ENCODE peak calls at places on chromosomes 7 and 10, in five cellular contexts. One of them, this sample, is unnamed.

GRCh38 chr10:30374353-30374752 is 25.3 kb upstream of the MTPAP start:
- DNase-seq in nephron progenitor cell: no peak
- DNase-seq in heart left ventricle: no peak
- DNase-seq in HCT116: no peak
- DNase-seq in fibroblast of pulmonary artery: no peak
- DNase-seq in this sample: no peak

GRCh38 chr7:22001345-22002004 is 55.8 kb upstream of the CDCA7L start:
- DNase-seq in nephron progenitor cell: peak; percentile 26
- DNase-seq in heart left ventricle: no peak
- DNase-seq in HCT116: peak; percentile 36
- DNase-seq in fibroblast of pulmonary artery: peak; percentile 84
- DNase-seq in this sample: peak; percentile 83

GRCh38 chr7:15937571-15937970 is 251.1 kb upstream of the MEOX2 start:
- DNase-seq in nephron progenitor cell: no peak
- DNase-seq in heart left ventricle: no peak
- DNase-seq in HCT116: no peak
- DNase-seq in fibroblast of pulmonary artery: no peak
- DNase-seq in this sample: no peak

GRCh38 chr10:9209105-9209798 is 1154.8 kb downstream of the GATA3 start:
- DNase-seq in nephron progenitor cell: peak; percentile 82
- DNase-seq in heart left ventricle: peak; percentile 35
- DNase-seq in HCT116: peak; percentile 33
- DNase-seq in fibroblast of pulmonary artery: peak; percentile 77
- DNase-seq in this sample: peak; percentile 36

GRCh38 chr7:3289996-3290395 is 11.1 kb upstream of the SDK1 start:
- DNase-seq in nephron progenitor cell: no peak
- DNase-seq in heart left ventricle: no peak
- DNase-seq in HCT116: no peak
- DNase-seq in fibroblast of pulmonary artery: peak; percentile 40
- DNase-seq in this sample: peak; percentile 32

GRCh38 chr7:135620980-135621850 is 41.1 kb upstream of the STMP1 start:
- DNase-seq in nephron progenitor cell: peak; percentile 17
- DNase-seq in heart left ventricle: no peak
- DNase-seq in HCT116: peak; percentile 73
- DNase-seq in fibroblast of pulmonary artery: peak; percentile 93
- DNase-seq in this sample: peak; percentile 29

GRCh38 chr7:2913760-2914387 is 69.8 kb upstream of the GNA12 start:
- DNase-seq in nephron progenitor cell: no peak
- DNase-seq in heart left ventricle: no peak
- DNase-seq in HCT116: no peak
- DNase-seq in fibroblast of pulmonary artery: no peak
- DNase-seq in this sample: no peak

GRCh38 chr10:68897336-68897741 is 3.8 kb upstream of the DDX50 start:
- DNase-seq in nephron progenitor cell: peak; percentile 49
- DNase-seq in heart left ventricle: no peak
- DNase-seq in HCT116: peak; percentile 48
- DNase-seq in fibroblast of pulmonary artery: peak; percentile 85
- DNase-seq in this sample: peak; percentile 60

GRCh38 chr7:105036217-105037168 is 22.5 kb downstream of the KMT2E start:
- DNase-seq in nephron progenitor cell: no peak
- DNase-seq in heart left ventricle: no peak
- DNase-seq in HCT116: no peak
- DNase-seq in fibroblast of pulmonary artery: no peak
- DNase-seq in this sample: no peak

GRCh38 chr10:100359529-100360150 is 12.6 kb downstream of the SCD start:
- DNase-seq in nephron progenitor cell: no peak
- DNase-seq in heart left ventricle: no peak
- DNase-seq in HCT116: no peak
- DNase-seq in fibroblast of pulmonary artery: no peak
- DNase-seq in this sample: no peak

GRCh38 chr7:194257-194995 is 2.1 kb downstream of the FAM20C start:
- DNase-seq in nephron progenitor cell: peak; percentile 63
- DNase-seq in heart left ventricle: no peak
- DNase-seq in HCT116: no peak
- DNase-seq in fibroblast of pulmonary artery: peak; percentile 26
- DNase-seq in this sample: no peak

GRCh38 chr7:36851382-36851781 is 127.1 kb upstream of the AOAH start:
- DNase-seq in nephron progenitor cell: no peak
- DNase-seq in heart left ventricle: no peak
- DNase-seq in HCT116: no peak
- DNase-seq in fibroblast of pulmonary artery: no peak
- DNase-seq in this sample: no peak

GRCh38 chr7:28291559-28291958 is 111.0 kb upstream of the JAZF1 start:
- DNase-seq in nephron progenitor cell: no peak
- DNase-seq in heart left ventricle: no peak
- DNase-seq in HCT116: no peak
- DNase-seq in fibroblast of pulmonary artery: no peak
- DNase-seq in this sample: no peak

GRCh38 chr7:99997545-99998137 is 17.8 kb upstream of the ZKSCAN1 start:
- DNase-seq in nephron progenitor cell: no peak
- DNase-seq in heart left ventricle: peak; percentile 68
- DNase-seq in HCT116: no peak
- DNase-seq in fibroblast of pulmonary artery: peak; percentile 36
- DNase-seq in this sample: no peak

GRCh38 chr10:110547139-110547761 is 20.2 kb upstream of the SMC3 start:
- DNase-seq in nephron progenitor cell: no peak
- DNase-seq in heart left ventricle: no peak
- DNase-seq in HCT116: peak; percentile 66
- DNase-seq in fibroblast of pulmonary artery: peak; percentile 81
- DNase-seq in this sample: no peak

GRCh38 chr10:70679498-70679897 is 7.2 kb downstream of the ADAMTS14 start:
- DNase-seq in nephron progenitor cell: no peak
- DNase-seq in heart left ventricle: peak; percentile 69
- DNase-seq in HCT116: no peak
- DNase-seq in fibroblast of pulmonary artery: peak; percentile 33
- DNase-seq in this sample: no peak

GRCh38 chr10:128211064-128211504 is 84.9 kb upstream of the MKI67 start:
- DNase-seq in nephron progenitor cell: no peak
- DNase-seq in heart left ventricle: no peak
- DNase-seq in HCT116: no peak
- DNase-seq in fibroblast of pulmonary artery: no peak
- DNase-seq in this sample: no peak

GRCh38 chr10:74213571-74214162 is 62.6 kb downstream of the ADK start:
- DNase-seq in nephron progenitor cell: no peak
- DNase-seq in heart left ventricle: no peak
- DNase-seq in HCT116: peak; percentile 35
- DNase-seq in fibroblast of pulmonary artery: peak; percentile 62
- DNase-seq in this sample: peak; percentile 35

GRCh38 chr7:7812112-7812511 is 93.7 kb upstream of the RPA3 start:
- DNase-seq in nephron progenitor cell: no peak
- DNase-seq in heart left ventricle: no peak
- DNase-seq in HCT116: no peak
- DNase-seq in fibroblast of pulmonary artery: no peak
- DNase-seq in this sample: no peak

This sample was measured in HTR-8/SVneo.